ENCODE peak calls at places on chromosomes 11 and 22, in four cellular contexts. I, V, G and R are unnamed samples.

GRCh38 chr22:39706406-39707150 is 136.0 kb downstream of the CACNA1I start:
- DNase-seq in I (no peak), V (peak), G (no peak), R (no peak)

GRCh38 chr11:118806400-118806799 is 15.4 kb upstream of the DDX6 start:
- DNase-seq in I (no peak), V (no peak), G (no peak), R (no peak)

GRCh38 chr11:70203749-70204465 is 811 bp downstream of the FADD start:
- DNase-seq in I (no peak), V (peak), G (peak), R (peak)

GRCh38 chr22:20312396-20313191 is 7.3 kb downstream of the DGCR6L start:
- DNase-seq in I (peak), V (no peak), G (no peak), R (peak)

GRCh38 chr11:92894197-92894596 is 75.3 kb upstream of the MTNR1B start:
- DNase-seq in I (no peak), V (peak), G (no peak), R (no peak)

GRCh38 chr11:95296621-95297025 is 65.6 kb upstream of the SESN3 start:
- DNase-seq in I (no peak), V (peak), G (peak), R (no peak)

GRCh38 chr11:101254037-101254436 is 124.4 kb upstream of the PGR start:
- DNase-seq in I (no peak), V (no peak), G (no peak), R (no peak)

GRCh38 chr11:11979487-11980117 is 28.8 kb downstream of the DKK3 start:
- DNase-seq in I (no peak), V (peak), G (no peak), R (no peak)

GRCh38 chr11:70244698-70245097 is 25.8 kb upstream of the PPFIA1 start:
- DNase-seq in I (no peak), V (peak), G (no peak), R (no peak)

GRCh38 chr11:126884192-126884973 is 116.2 kb downstream of the KIRREL3 start:
- DNase-seq in I (no peak), V (no peak), G (no peak), R (no peak)